ENCODE peak calls at places on chromosomes 12 and 14, in four cellular contexts. A, J, X and T are unnamed samples.

GRCh38 chr12:53518381-53518780 is 11.1 kb upstream of the NPFF start:
- DNase-seq in A (no peak), J (no peak), X (no peak), T (peak; percentile 38)

GRCh38 chr12:76374395-76375020 is 26.3 kb upstream of the BBS10 start:
- DNase-seq in A (no peak), J (no peak), X (no peak), T (no peak)

GRCh38 chr14:64209428-64210165 is 84.6 kb downstream of the ESR2 start:
- DNase-seq in A (no peak), J (no peak), X (peak; percentile 30), T (peak; percentile 65)

GRCh38 chr12:52617403-52617785 is 965 bp downstream of the KRT73 start:
- DNase-seq in A (no peak), J (no peak), X (no peak), T (no peak)

GRCh38 chr12:22577667-22578066 is 33.3 kb upstream of the C2CD5 start:
- DNase-seq in A (no peak), J (no peak), X (no peak), T (peak; percentile 7)

GRCh38 chr12:121240484-121241202 is 30.7 kb downstream of the P2RX4 start:
- DNase-seq in A (no peak), J (no peak), X (peak; percentile 36), T (peak; percentile 71)

GRCh38 chr12:2489266-2489665 is 305.5 kb upstream of the FKBP4 start:
- DNase-seq in A (no peak), J (no peak), X (no peak), T (no peak)

GRCh38 chr12:47935196-47935595 is 28.2 kb upstream of the TMEM106C start:
- DNase-seq in A (peak; percentile 86), J (peak; percentile 87), X (no peak), T (peak; percentile 64)

GRCh38 chr14:92613008-92613658 is 99.6 kb downstream of the RIN3 start:
- DNase-seq in A (no peak), J (peak; percentile 86), X (no peak), T (no peak)

GRCh38 chr12:89707992-89708792 is 446 bp downstream of the ATP2B1 start:
- DNase-seq in A (no peak), J (peak; percentile 67), X (no peak), T (no peak)

GRCh38 chr14:89041245-89041585 is 216.8 kb downstream of the TTC8 start:
- DNase-seq in A (no peak), J (no peak), X (no peak), T (no peak)

GRCh38 chr14:30214456-30215090 is 286.9 kb upstream of the PRKD1 start:
- DNase-seq in A (peak; percentile 35), J (peak; percentile 54), X (no peak), T (peak; percentile 88)

GRCh38 chr14:68628605-68629310 is 164.1 kb downstream of the ZFP36L1 start:
- DNase-seq in A (no peak), J (peak; percentile 97), X (no peak), T (no peak)

GRCh38 chr14:80805136-80805535 is 136.4 kb downstream of the CEP128 start:
- DNase-seq in A (no peak), J (no peak), X (no peak), T (no peak)

GRCh38 chr14:22737052-22737451 is 29.4 kb upstream of the OXA1L start:
- DNase-seq in A (no peak), J (no peak), X (no peak), T (no peak)

GRCh38 chr14:36661506-36662257 is at the start of gene PAX9:
- DNase-seq in A (no peak), J (peak; percentile 97), X (no peak), T (peak; percentile 53)

GRCh38 chr12:25051171-25051570 is 102.3 kb upstream of the BCAT1 start:
- DNase-seq in A (no peak), J (no peak), X (no peak), T (no peak)

GRCh38 chr12:132151145-132151765 is 7.0 kb downstream of the NOC4L start:
- DNase-seq in A (no peak), J (no peak), X (no peak), T (no peak)

GRCh38 chr14:75831971-75832370 is 149.8 kb downstream of the TGFB3 start:
- DNase-seq in A (no peak), J (no peak), X (no peak), T (peak; percentile 31)

GRCh38 chr14:68254669-68255527 is 435.3 kb downstream of the RAD51B start:
- DNase-seq in A (no peak), J (no peak), X (no peak), T (no peak)

GRCh38 chr12:47767197-47767724 is 5.8 kb upstream of the SLC48A1 start:
- DNase-seq in A (no peak), J (peak; percentile 85), X (no peak), T (peak; percentile 67)

GRCh38 chr14:104439625-104440024 is 139.9 kb upstream of the C14orf180 start:
- DNase-seq in A (no peak), J (no peak), X (no peak), T (no peak)

GRCh38 chr12:13443028-13443427 is 246.5 kb downstream of the EMP1 start:
- DNase-seq in A (no peak), J (no peak), X (no peak), T (no peak)

GRCh38 chr14:45526715-45527549 is 273.9 kb upstream of the MIS18BP1 start:
- DNase-seq in A (peak; percentile 1), J (peak; percentile 76), X (no peak), T (no peak)

GRCh38 chr12:565161-565560 is 98.1 kb downstream of the NINJ2 start:
- DNase-seq in A (no peak), J (no peak), X (no peak), T (no peak)

GRCh38 chr12:40946612-40947194 is 241.4 kb upstream of the PDZRN4 start:
- DNase-seq in A (no peak), J (no peak), X (no peak), T (peak; percentile 57)

GRCh38 chr12:76346798-76347420 is 1.3 kb downstream of the BBS10 start:
- DNase-seq in A (peak; percentile 58), J (no peak), X (peak; percentile 59), T (peak; percentile 82)

GRCh38 chr14:64591809-64592208 is 42.0 kb downstream of the PPP1R36 start:
- DNase-seq in A (no peak), J (no peak), X (no peak), T (no peak)

GRCh38 chr12:19624401-19624930 is 185.2 kb downstream of the AEBP2 start:
- DNase-seq in A (peak; percentile 12), J (peak; percentile 92), X (no peak), T (no peak)

GRCh38 chr12:21656931-21657335 is 709 bp downstream of the LDHB start:
- DNase-seq in A (peak; percentile 5), J (peak; percentile 72), X (peak; percentile 48), T (peak; percentile 52)

GRCh38 chr14:64800000-64800399 is 79.7 kb downstream of the SPTB start:
- DNase-seq in A (no peak), J (no peak), X (no peak), T (peak; percentile 51)

GRCh38 chr14:68458840-68459469 is 333.9 kb downstream of the ZFP36L1 start:
- DNase-seq in A (no peak), J (peak; percentile 80), X (no peak), T (peak; percentile 73)

GRCh38 chr12:5040368-5040767 is 3.3 kb upstream of the KCNA5 start:
- DNase-seq in A (no peak), J (no peak), X (no peak), T (no peak)